ENCODE peak calls at places on chromosomes 5 and 9, in four cellular contexts. D, I, Y and M are unnamed samples.

GRCh38 chr5:163963881-163964280 is 458.5 kb downstream of the MAT2B start:
- DNase-seq in D (no peak), I (no peak), Y (no peak), M (no peak)

GRCh38 chr5:59062986-59063683 is 480.3 kb downstream of the RAB3C start:
- DNase-seq in Y (no peak), D (no peak), I (no peak), M (peak; percentile 68)

GRCh38 chr5:176647870-176648466 is 684 bp downstream of the TSPAN17 start:
- DNase-seq in Y (peak; percentile 61), D (peak; percentile 82), I (no peak), M (no peak)

GRCh38 chr5:135441919-135442318 is 5.2 kb downstream of the DCANP1 start:
- DNase-seq in Y (no peak), I (no peak), D (no peak), M (no peak)

GRCh38 chr5:59236448-59236847 is 653.6 kb downstream of the RAB3C start:
- DNase-seq in D (no peak), I (no peak), Y (no peak), M (no peak)

GRCh38 chr9:103533318-103533717 is 538.2 kb downstream of the CYLC2 start:
- DNase-seq in I (no peak), D (no peak), Y (no peak), M (no peak)

GRCh38 chr5:102152906-102153787 is 142.9 kb downstream of the SLCO4C1 start:
- DNase-seq in D (peak; percentile 69), Y (no peak), I (peak; percentile 24), M (peak; percentile 48)

GRCh38 chr9:8224381-8224791 is 424.8 kb upstream of the DMAC1 start:
- DNase-seq in I (no peak), D (no peak), Y (no peak), M (no peak)

GRCh38 chr5:172731286-172732073 is 39.5 kb downstream of the DUSP1 start:
- DNase-seq in D (no peak), I (no peak), Y (no peak), M (peak; percentile 79)

DNA sequence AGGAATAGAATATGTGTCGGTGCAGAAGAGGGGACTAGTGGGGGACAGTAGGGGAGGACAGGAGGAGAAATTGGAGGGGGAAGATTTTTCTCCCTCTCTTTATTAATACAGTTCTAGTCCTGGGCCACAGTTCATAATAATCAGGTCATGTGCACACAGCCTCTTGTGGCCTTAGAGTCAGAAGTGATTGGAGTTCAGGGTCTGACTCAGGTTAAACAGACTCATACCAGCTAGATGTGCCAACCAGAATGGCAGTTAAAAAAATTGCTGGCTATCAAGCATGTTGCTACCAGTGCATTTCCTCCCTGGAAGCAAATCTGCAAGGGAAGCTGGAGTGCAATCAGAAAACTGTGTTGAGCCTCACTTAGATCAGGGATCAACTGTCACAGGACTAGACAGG is 132.7 kb upstream of the MAP1B start:
- DNase-seq in I (no peak), D (no peak), Y (no peak), M (no peak)
- TF ChIP-seq FOXJ3 in I (no peak), D (no peak), Y (no peak), M (no peak)

GRCh38 chr5:174423538-174423937 is 300.8 kb upstream of the MSX2 start:
- DNase-seq in Y (no peak), D (no peak), I (no peak), M (no peak)

GRCh38 chr5:174425271-174425963 is 299.0 kb upstream of the MSX2 start:
- DNase-seq in Y (no peak), I (no peak), D (peak; percentile 55), M (no peak)

GRCh38 chr5:174426388-174426787 is 298.0 kb upstream of the MSX2 start:
- DNase-seq in I (no peak), D (no peak), Y (no peak), M (no peak)

GRCh38 chr5:174425964-174426290 is 298.5 kb upstream of the MSX2 start:
- DNase-seq in Y (no peak), D (no peak), I (no peak), M (no peak)

DNA sequence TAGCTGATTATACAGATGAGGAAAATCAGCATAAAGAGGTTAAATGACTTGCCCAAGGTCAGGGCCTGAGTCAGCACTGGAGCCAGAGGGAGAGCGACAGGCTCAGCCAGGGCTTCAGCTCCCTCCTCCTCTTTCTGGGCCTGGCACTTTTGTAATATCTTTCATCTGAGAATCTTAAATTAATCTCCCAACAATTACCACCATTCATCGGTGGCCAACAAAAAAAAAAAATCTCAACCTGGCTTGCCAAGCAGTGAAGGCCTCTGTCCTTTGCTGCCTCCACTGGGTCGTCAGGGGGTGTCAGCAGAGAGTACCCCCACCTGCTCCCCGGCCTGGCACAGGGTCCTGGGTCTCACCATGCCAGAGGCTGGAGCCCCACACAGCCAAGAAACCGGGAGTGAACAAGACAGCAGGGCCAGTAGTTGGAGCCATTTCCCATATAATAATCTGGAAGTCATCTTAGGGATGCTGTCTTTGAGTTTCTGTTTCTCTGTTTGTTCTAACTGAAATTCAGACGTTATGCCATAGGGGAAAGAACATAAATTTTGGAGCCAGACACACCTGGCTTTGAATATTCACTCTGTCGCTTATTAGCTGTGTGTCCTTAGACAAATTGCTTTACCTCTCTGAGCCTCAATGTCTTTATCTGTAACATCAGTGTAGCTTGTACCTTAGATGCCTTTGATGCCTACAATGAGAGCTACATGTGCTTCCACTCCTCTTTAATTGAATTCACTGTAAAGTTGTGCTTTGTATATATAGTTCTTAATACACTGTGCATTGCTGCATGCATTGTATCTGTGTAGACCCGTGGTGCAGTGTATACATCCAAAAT is 299.9 kb upstream of the MSX2 start:
- DNase-seq in I (no peak), Y (no peak), D (peak; percentile 43), M (no peak)
- TF ChIP-seq CTCF in I (no peak), Y (no peak), D (peak; percentile 34), M (no peak)

GRCh38 chr9:77391834-77392233 is 214.5 kb downstream of the VPS13A start:
- DNase-seq in D (no peak), Y (no peak), I (no peak), M (no peak)
- TF ChIP-seq FOXJ3 in D (no peak), Y (no peak), I (no peak), M (no peak)

GRCh38 chr5:140796718-140797095 is 2.1 kb downstream of the PCDHA2 start:
- DNase-seq in Y (no peak), I (no peak), D (no peak), M (no peak)

GRCh38 chr5:140806834-140807775 is at the start of gene PCDHA4:
- DNase-seq in Y (peak; percentile 17), D (peak; percentile 65), I (peak; percentile 90), M (peak; percentile 9)

GRCh38 chr5:140800816-140801493 is at the start of gene PCDHA3:
- DNase-seq in D (no peak), I (no peak), Y (no peak), M (peak; percentile 9)

GRCh38 chr5:140802781-140803271 is 2.0 kb downstream of the PCDHA3 start:
- DNase-seq in D (no peak), Y (no peak), I (no peak), M (no peak)

GRCh38 chr5:140801494-140801841 is 611 bp downstream of the PCDHA3 start:
- DNase-seq in I (no peak), Y (no peak), D (no peak), M (no peak)
- TF ChIP-seq CTCF in I (peak; percentile 28), Y (peak; percentile 10), D (no peak), M (no peak)

DNA sequence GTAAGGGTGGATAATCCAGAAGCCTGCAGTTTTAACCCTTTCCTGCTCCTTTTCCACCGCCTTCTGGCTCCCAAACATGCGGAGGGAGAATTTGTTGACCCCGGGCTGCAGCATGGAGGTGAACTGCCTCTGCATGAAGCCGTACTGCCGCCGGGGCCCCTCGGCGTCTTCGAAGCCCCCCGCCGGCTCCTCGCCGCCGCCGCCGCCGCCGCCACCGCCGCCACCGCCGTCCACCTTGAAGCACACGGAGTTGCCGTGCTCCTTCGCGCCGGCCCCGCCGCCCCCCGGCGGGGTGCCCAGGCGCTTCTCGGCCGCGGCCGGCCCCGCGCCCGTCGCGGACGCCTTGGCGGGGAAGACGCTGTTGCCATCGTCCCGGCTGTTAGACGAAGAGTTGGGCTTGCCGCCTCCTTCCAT is 493 bp downstream of the HCN1 start:
- DNase-seq in I (peak; percentile 33), Y (no peak), D (no peak), M (no peak)
- TF ChIP-seq FOXJ3 in I (no peak), Y (no peak), D (no peak), M (no peak)

GRCh38 chr5:144390133-144390532 is 219.5 kb downstream of the KCTD16 start:
- DNase-seq in Y (no peak), I (peak; percentile 16), D (peak; percentile 10), M (peak; percentile 3)
- TF ChIP-seq CTCF in Y (no peak), I (no peak), D (peak; percentile 39), M (peak; percentile 30)

GRCh38 chr9:99726758-99727157 is 94.9 kb upstream of the NR4A3 start:
- DNase-seq in I (no peak), Y (no peak), D (peak; percentile 3), M (no peak)

GRCh38 chr9:99732715-99733114 is 89.0 kb upstream of the NR4A3 start:
- DNase-seq in Y (no peak), I (no peak), D (no peak), M (no peak)

GRCh38 chr9:99731950-99732349 is 89.7 kb upstream of the NR4A3 start:
- DNase-seq in D (no peak), I (no peak), Y (no peak), M (no peak)

GRCh38 chr9:99725852-99726251 is 95.8 kb upstream of the NR4A3 start:
- DNase-seq in D (no peak), Y (no peak), I (no peak), M (no peak)

GRCh38 chr9:99730063-99730462 is 91.6 kb upstream of the NR4A3 start:
- DNase-seq in D (no peak), Y (no peak), I (no peak), M (no peak)
- TF ChIP-seq FOXJ3 in D (no peak), Y (no peak), I (no peak), M (no peak)

GRCh38 chr9:34125681-34126206 is 754 bp downstream of the DCAF12 start:
- DNase-seq in D (peak; percentile 57), I (peak; percentile 16), Y (peak; percentile 41), M (peak; percentile 21)
- TF ChIP-seq CTCF in D (peak; percentile 13), I (no peak), Y (peak; percentile 27), M (peak; percentile 23)

GRCh38 chr5:18305288-18305899 is 671.1 kb downstream of the TAF11L14 start:
- DNase-seq in Y (peak; percentile 11), I (peak; percentile 34), D (peak; percentile 55), M (peak; percentile 13)
- TF ChIP-seq FOXJ3 in Y (no peak), I (no peak), D (no peak), M (no peak)

DNA sequence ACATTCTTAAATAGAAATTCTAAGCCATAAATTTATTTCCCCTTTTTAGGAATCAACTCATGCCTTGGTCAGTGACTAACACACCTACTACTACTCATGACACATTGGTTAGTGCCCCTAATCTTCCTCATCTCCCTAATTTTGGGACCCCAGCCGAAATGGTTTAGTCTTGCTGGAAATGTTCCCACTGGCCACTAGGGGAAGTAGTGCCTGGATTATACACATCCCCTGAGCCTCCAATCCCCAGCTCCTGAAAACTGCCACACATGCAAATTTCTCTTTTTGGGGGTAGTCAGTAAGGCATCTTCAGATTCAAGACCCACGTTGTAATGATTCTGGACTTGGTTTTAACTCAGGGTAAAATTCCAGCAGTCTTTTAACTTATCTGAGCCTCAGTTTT is 79.8 kb downstream of the HSD17B3 start:
- DNase-seq in I (peak; percentile 26), Y (peak; percentile 48), D (peak; percentile 63), M (no peak)
- TF ChIP-seq CTCF in I (peak; percentile 48), Y (peak; percentile 65), D (peak; percentile 56), M (peak; percentile 42)